ENCODE peak calls at places on chromosomes 6 and 20, in five cellular contexts. N, O, X, V and J are unnamed samples.

GRCh38 chr6:133609404-133610270 is 279.3 kb upstream of the TCF21 start:
- DNase-seq in N (no peak), O (no peak), X (peak; percentile 50), V (no peak), J (peak; percentile 95)

GRCh38 chr6:114343782-114344144 is 940 bp upstream of the HS3ST5 start:
- DNase-seq in N (no peak), O (no peak), X (no peak), V (no peak), J (no peak)

GRCh38 chr6:15905488-15906392 is 223.1 kb upstream of the MYLIP start:
- DNase-seq in N (no peak), O (peak; percentile 72), X (no peak), V (no peak), J (no peak)

GRCh38 chr20:38747495-38748096 is 664 bp upstream of the ACTR5 start:
- DNase-seq in N (no peak), O (peak; percentile 62), X (no peak), V (no peak), J (no peak)

GRCh38 chr6:25714765-25715164 is 39.8 kb upstream of the SLC17A4 start:
- DNase-seq in N (no peak), O (no peak), X (no peak), V (no peak), J (no peak)

GRCh38 chr20:37295595-37295994 is 6.1 kb downstream of the MANBAL start:
- DNase-seq in N (no peak), O (no peak), X (no peak), V (no peak), J (peak; percentile 99)

GRCh38 chr6:130961148-130961547 is 101.9 kb downstream of the EPB41L2 start:
- DNase-seq in N (no peak), O (no peak), X (no peak), V (no peak), J (no peak)

GRCh38 chr20:50399917-50400704 is 110.1 kb upstream of the PTPN1 start:
- DNase-seq in N (no peak), O (no peak), X (no peak), V (no peak), J (peak; percentile 71)

GRCh38 chr6:111484655-111484974 is 1.6 kb upstream of the REV3L start:
- DNase-seq in N (no peak), O (no peak), X (no peak), V (no peak), J (no peak)

GRCh38 chr6:170296746-170297576 is 6.1 kb upstream of the DLL1 start:
- DNase-seq in N (no peak), O (no peak), X (no peak), V (no peak), J (no peak)

GRCh38 chr6:150025201-150025917 is at the start of gene RAET1L:
- DNase-seq in N (no peak), O (no peak), X (peak; percentile 47), V (peak; percentile 79), J (peak; percentile 92)

GRCh38 chr6:154166140-154166539 is 127.1 kb downstream of the OPRM1 start:
- DNase-seq in N (no peak), O (no peak), X (no peak), V (no peak), J (peak; percentile 21)

GRCh38 chr6:115195239-115195638 is 852.4 kb upstream of the HS3ST5 start:
- DNase-seq in N (no peak), O (no peak), X (no peak), V (no peak), J (no peak)

GRCh38 chr6:88360203-88360797 is 194.2 kb upstream of the CNR1 start:
- DNase-seq in N (no peak), O (no peak), X (no peak), V (no peak), J (peak; percentile 42)

GRCh38 chr20:54922096-54922495 is 446.7 kb downstream of the DOK5 start:
- DNase-seq in N (no peak), O (no peak), X (no peak), V (no peak), J (no peak)

GRCh38 chr6:53752856-53753255 is 41.9 kb upstream of the LRRC1 start:
- DNase-seq in N (no peak), O (no peak), X (no peak), V (no peak), J (peak; percentile 80)

GRCh38 chr6:131400054-131400781 is 172.8 kb upstream of the ARG1 start:
- DNase-seq in N (no peak), O (no peak), X (no peak), V (no peak), J (peak; percentile 54)

GRCh38 chr6:37049990-37050853 is 44.8 kb downstream of the FGD2 start:
- DNase-seq in N (peak; percentile 30), O (no peak), X (peak; percentile 89), V (peak; percentile 86), J (no peak)

GRCh38 chr6:3706547-3707467 is 44.7 kb downstream of the PXDC1 start:
- DNase-seq in N (no peak), O (no peak), X (no peak), V (no peak), J (peak; percentile 70)

GRCh38 chr6:147382945-147383554 is 125.4 kb upstream of the SAMD5 start:
- DNase-seq in N (no peak), O (no peak), X (no peak), V (no peak), J (peak; percentile 48)

GRCh38 chr6:78523622-78524021 is 343.7 kb upstream of the IRAK1BP1 start:
- DNase-seq in N (no peak), O (no peak), X (no peak), V (no peak), J (no peak)

GRCh38 chr6:50922579-50923525 is 104.2 kb downstream of the TFAP2B start:
- DNase-seq in N (no peak), O (no peak), X (no peak), V (no peak), J (peak; percentile 32)

GRCh38 chr20:13009682-13010406 is 1.1 kb downstream of the SPTLC3 start:
- DNase-seq in N (no peak), O (no peak), X (no peak), V (no peak), J (peak; percentile 80)

GRCh38 chr6:3195695-3196497 is 31.6 kb downstream of the TUBB2B start:
- DNase-seq in N (no peak), O (peak; percentile 76), X (no peak), V (no peak), J (no peak)

GRCh38 chr6:163263196-163263595 is 151.3 kb upstream of the QKI start:
- DNase-seq in N (no peak), O (no peak), X (no peak), V (no peak), J (no peak)

GRCh38 chr6:133241088-133241900 is at the start of gene EYA4:
- DNase-seq in N (no peak), O (no peak), X (no peak), V (peak; percentile 73), J (peak; percentile 27)

GRCh38 chr6:142870787-142871371 is 74.1 kb downstream of the HIVEP2 start:
- DNase-seq in N (no peak), O (no peak), X (no peak), V (no peak), J (peak; percentile 42)

GRCh38 chr6:142863981-142864380 is 81.0 kb downstream of the HIVEP2 start:
- DNase-seq in N (no peak), O (no peak), X (no peak), V (no peak), J (no peak)

GRCh38 chr6:142868917-142869316 is 76.1 kb downstream of the HIVEP2 start:
- DNase-seq in N (no peak), O (no peak), X (no peak), V (no peak), J (no peak)

GRCh38 chr6:142867988-142868818 is 76.8 kb downstream of the HIVEP2 start:
- DNase-seq in N (no peak), O (no peak), X (no peak), V (no peak), J (no peak)

DNA sequence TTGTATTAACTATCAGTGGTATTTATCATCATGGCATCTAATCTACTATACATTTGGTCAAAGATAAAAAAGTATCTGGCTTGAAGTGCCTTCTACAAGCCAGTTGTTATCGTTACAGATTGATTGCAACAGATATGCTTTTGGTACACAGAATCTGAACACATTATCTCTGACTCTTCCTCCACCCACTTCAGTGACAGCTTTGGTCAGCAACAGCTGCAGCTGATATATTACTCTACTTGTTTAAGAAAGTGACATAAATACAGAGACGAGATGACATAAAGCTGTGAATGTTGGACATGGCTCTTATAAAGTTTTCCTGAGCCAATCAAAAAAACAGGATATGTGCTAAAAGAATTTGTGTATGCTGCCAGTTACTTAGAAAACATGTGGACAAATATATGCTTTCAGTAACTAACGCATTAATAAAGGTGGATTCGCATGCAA is 77.6 kb downstream of the HIVEP2 start:
- DNase-seq in N (no peak), O (no peak), X (no peak), V (no peak), J (no peak)
- H3K4me3 ChIP-seq in N (peak overlapping the region; percentile 41), O (no peak overlapping the region), X (no peak overlapping the region), V (no peak overlapping the region), J (no peak overlapping the region)

DNA sequence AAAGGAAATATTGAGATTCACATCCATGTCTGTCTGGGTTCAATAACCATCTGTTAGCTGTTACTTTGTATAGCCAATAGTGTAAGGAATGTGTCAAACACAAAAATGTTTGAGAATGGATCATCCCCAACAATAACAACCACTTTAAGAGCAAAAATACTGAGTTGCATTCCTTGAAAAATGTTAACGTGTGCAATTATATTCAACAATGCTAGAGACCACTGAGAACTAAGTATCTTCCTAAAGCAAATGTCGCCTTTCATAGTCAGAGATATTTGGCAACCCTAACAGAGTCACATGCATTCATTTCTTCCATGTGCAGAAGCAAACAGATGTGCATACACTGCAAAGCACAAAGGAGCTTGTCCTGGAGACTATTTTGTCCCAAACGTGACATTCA is 448.6 kb downstream of the GJA1 start:
- DNase-seq in N (no peak), O (no peak), X (no peak), V (no peak), J (no peak)
- H3K4me3 ChIP-seq in N (no peak overlapping the region), O (no peak overlapping the region), X (no peak overlapping the region), V (no peak overlapping the region), J (no peak overlapping the region)

GRCh38 chr6:160104821-160105517 is 16.6 kb upstream of the SLC22A1 start:
- DNase-seq in N (no peak), O (no peak), X (no peak), V (no peak), J (no peak)

GRCh38 chr6:160101262-160102205 is 20.1 kb upstream of the SLC22A1 start:
- DNase-seq in N (no peak), O (no peak), X (no peak), V (no peak), J (no peak)

GRCh38 chr6:160102399-160102798 is 19.2 kb upstream of the SLC22A1 start:
- DNase-seq in N (no peak), O (no peak), X (no peak), V (no peak), J (no peak)

GRCh38 chr6:160102956-160103824 is 18.4 kb upstream of the SLC22A1 start:
- DNase-seq in N (no peak), O (no peak), X (no peak), V (no peak), J (peak; percentile 48)

GRCh38 chr6:160103825-160104100 is 17.9 kb upstream of the SLC22A1 start:
- DNase-seq in N (no peak), O (no peak), X (no peak), V (no peak), J (no peak)
- H3K4me3 ChIP-seq in N (no peak overlapping the region), O (no peak overlapping the region), X (no peak overlapping the region), V (no peak overlapping the region), J (no peak overlapping the region)

DNA sequence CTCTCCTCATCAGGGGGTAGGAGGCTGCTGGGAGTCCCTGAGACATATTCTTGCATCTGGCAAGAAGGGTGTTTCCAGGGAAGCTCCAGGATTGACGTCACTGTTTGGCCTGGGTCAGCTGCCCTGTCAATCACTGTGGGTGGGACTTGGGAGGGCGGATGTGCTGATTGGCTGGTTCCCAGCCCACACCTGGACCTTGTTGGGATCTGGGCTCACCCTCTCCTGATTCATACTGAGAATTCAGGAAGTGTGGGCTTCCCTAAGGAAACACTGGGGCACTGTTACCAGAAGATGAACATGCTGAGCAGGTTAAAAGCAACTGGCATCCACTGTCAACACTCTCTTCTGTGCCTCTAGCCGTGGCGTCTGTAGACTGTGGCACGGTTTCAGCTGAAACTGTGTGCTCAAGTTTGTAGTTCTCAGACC is 36.5 kb downstream of the CDH26 start:
- DNase-seq in N (no peak), O (no peak), X (no peak), V (no peak), J (peak; percentile 97)
- H3K4me3 ChIP-seq in N (peak overlapping the region; percentile 47), O (no peak overlapping the region), X (no peak overlapping the region), V (no peak overlapping the region), J (no peak overlapping the region)